ENCODE peak calls at places on chromosomes 13 and 19, in four cellular contexts. B, Q, C and F are unnamed samples.

GRCh38 chr19:27776020-27776419 is 1436.9 kb downstream of the UQCRFS1 start:
- DNase-seq in B (no peak), C (no peak), Q (no peak), F (no peak)

GRCh38 chr19:17784201-17785008 is 10.5 kb upstream of the B3GNT3 start:
- DNase-seq in C (peak; percentile 67), B (no peak), Q (peak; percentile 86), F (peak; percentile 48)

GRCh38 chr19:23817519-23817918 is 58.8 kb upstream of the ZNF681 start:
- DNase-seq in Q (no peak), B (no peak), C (no peak), F (no peak)

GRCh38 chr13:19818223-19818842 is 35.6 kb upstream of the PSPC1 start:
- DNase-seq in Q (peak; percentile 89), B (peak; percentile 56), C (peak; percentile 28), F (no peak)

GRCh38 chr13:41311607-41312500 is 787 bp downstream of the NAA16 start:
- DNase-seq in B (peak; percentile 64), C (peak; percentile 58), Q (peak; percentile 92), F (peak; percentile 23)

GRCh38 chr13:20193924-20194631 is 1.3 kb upstream of the GJB2 start:
- DNase-seq in B (no peak), C (no peak), Q (no peak), F (no peak)

GRCh38 chr13:33855371-33855895 is 37.5 kb downstream of the RFC3 start:
- DNase-seq in Q (no peak), B (no peak), C (no peak), F (no peak)

GRCh38 chr19:17220207-17220758 is 5.1 kb downstream of the USE1 start:
- DNase-seq in B (peak; percentile 69), C (no peak), Q (no peak), F (peak; percentile 71)

GRCh38 chr13:32381539-32381938 is 46.4 kb downstream of the N4BP2L1 start:
- DNase-seq in B (no peak), C (no peak), Q (no peak), F (no peak)

GRCh38 chr19:45161715-45162463 is 1.1 kb upstream of the NKPD1 start:
- DNase-seq in Q (no peak), B (peak; percentile 76), C (no peak), F (no peak)

GRCh38 chr13:113638806-113639205 is 19.2 kb downstream of the ATP4B start:
- DNase-seq in B (no peak), Q (no peak), C (peak; percentile 2), F (no peak)

GRCh38 chr19:15468675-15469512 is 4.5 kb upstream of the RASAL3 start:
- DNase-seq in B (no peak), C (no peak), Q (peak; percentile 20), F (no peak)

GRCh38 chr19:2476451-2477140 is 669 bp downstream of the GADD45B start:
- DNase-seq in B (peak; percentile 66), C (peak; percentile 64), Q (peak; percentile 88), F (peak; percentile 26)

GRCh38 chr19:1269478-1270167 is 491 bp downstream of the CIRBP start:
- DNase-seq in Q (peak; percentile 95), B (peak; percentile 96), C (peak; percentile 91), F (peak; percentile 77)

GRCh38 chr13:30829145-30829544 is 76.9 kb upstream of the MEDAG start:
- DNase-seq in C (no peak), B (no peak), Q (no peak), F (peak; percentile 91)

GRCh38 chr13:101289764-101290163 is 126.5 kb downstream of the NALCN start:
- DNase-seq in Q (no peak), C (peak; percentile 13), B (no peak), F (no peak)

GRCh38 chr19:45443462-45444317 is 20.0 kb upstream of the ERCC1 start:
- DNase-seq in C (peak; percentile 92), Q (peak; percentile 94), B (peak; percentile 98), F (peak; percentile 95)

GRCh38 chr13:30618938-30619289 is 1.2 kb downstream of the USPL1 start:
- DNase-seq in C (no peak), B (no peak), Q (no peak), F (no peak)

GRCh38 chr19:4635763-4636135 is 3.6 kb upstream of the TNFAIP8L1 start:
- DNase-seq in C (peak; percentile 19), Q (no peak), B (no peak), F (no peak)

GRCh38 chr13:79530270-79530669 is 49.3 kb downstream of the NDFIP2 start:
- DNase-seq in Q (no peak), C (no peak), B (no peak), F (no peak)

GRCh38 chr19:52191951-52192350 is 2.1 kb downstream of the PPP2R1A start:
- DNase-seq in B (no peak), C (no peak), Q (no peak), F (no peak)

GRCh38 chr19:15399234-15399515 is 19.6 kb upstream of the AKAP8 start:
- DNase-seq in B (no peak), Q (no peak), C (no peak), F (no peak)

GRCh38 chr19:11475861-11476260 is 5.0 kb downstream of the ELAVL3 start:
- DNase-seq in C (no peak), Q (no peak), B (no peak), F (no peak)

GRCh38 chr19:11479470-11480080 is 1.3 kb downstream of the ELAVL3 start:
- DNase-seq in Q (no peak), B (peak; percentile 65), C (peak; percentile 41), F (no peak)

GRCh38 chr19:11479090-11479469 is 1.8 kb downstream of the ELAVL3 start:
- DNase-seq in B (no peak), Q (no peak), C (no peak), F (no peak)

GRCh38 chr19:11480081-11480926 is 542 bp downstream of the ELAVL3 start:
- DNase-seq in B (no peak), C (no peak), Q (no peak), F (no peak)

GRCh38 chr19:11478167-11479089 is 2.4 kb downstream of the ELAVL3 start:
- DNase-seq in Q (no peak), C (no peak), B (no peak), F (no peak)
- H3K27me3 ChIP-seq in Q (peaks cover 45% of the 10 kb centered on the region), C (no peaks in the 10 kb centered on the region), B (peaks cover 54% of the 10 kb centered on the region), F (no peaks in the 10 kb centered on the region)

DNA sequence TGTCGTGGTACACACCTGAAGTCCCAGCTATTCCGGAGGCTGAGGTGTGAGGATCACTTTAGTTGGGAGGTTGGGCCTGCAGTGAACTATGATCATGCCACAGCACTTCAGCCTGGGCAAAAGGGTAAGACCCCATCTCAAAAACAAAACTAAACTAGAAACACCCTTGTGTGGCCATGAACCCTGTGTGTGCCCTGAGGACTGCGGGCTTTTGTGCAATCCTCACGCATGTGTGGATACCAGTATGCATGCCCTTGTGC is 1.1 kb upstream of the EGLN2 start:
- DNase-seq in C (no peak), Q (no peak), B (no peak), F (no peak)
- H3K27ac ChIP-seq in C (peak overlapping the region; percentile 78), Q (peak overlapping the region; percentile 98), B (peak overlapping the region; percentile 89), F (no peak overlapping the region)

GRCh38 chr13:111990362-111990761 is 76.6 kb upstream of the SOX1 start:
- DNase-seq in C (no peak), Q (no peak), B (no peak), F (no peak)

GRCh38 chr13:111993701-111994100 is 73.2 kb upstream of the SOX1 start:
- DNase-seq in C (no peak), B (no peak), Q (no peak), F (no peak)

GRCh38 chr13:111999352-111999751 is 67.6 kb upstream of the SOX1 start:
- DNase-seq in Q (no peak), C (no peak), B (no peak), F (no peak)

GRCh38 chr13:111992911-111993310 is 74.0 kb upstream of the SOX1 start:
- DNase-seq in B (no peak), C (no peak), Q (no peak), F (peak; percentile 31)

GRCh38 chr13:111994578-111994977 is 72.4 kb upstream of the SOX1 start:
- DNase-seq in Q (no peak), B (no peak), C (no peak), F (no peak)
- H3K27me3 ChIP-seq in Q (peaks cover 5% of the 10 kb centered on the region), B (peaks cover 6% of the 10 kb centered on the region), C (no peaks in the 10 kb centered on the region), F (peaks cover 59% of the 10 kb centered on the region)

GRCh38 chr19:5880604-5881078 is 10.3 kb upstream of the FUT5 start:
- DNase-seq in B (peak; percentile 68), Q (no peak), C (no peak), F (no peak)

GRCh38 chr19:5882421-5882968 is 12.2 kb upstream of the FUT5 start:
- DNase-seq in B (no peak), Q (no peak), C (no peak), F (no peak)

GRCh38 chr19:5881543-5882299 is 11.4 kb upstream of the FUT5 start:
- DNase-seq in Q (no peak), B (peak; percentile 20), C (no peak), F (no peak)

GRCh38 chr19:5877869-5878268 is 7.5 kb upstream of the FUT5 start:
- DNase-seq in B (no peak), C (no peak), Q (no peak), F (no peak)

DNA sequence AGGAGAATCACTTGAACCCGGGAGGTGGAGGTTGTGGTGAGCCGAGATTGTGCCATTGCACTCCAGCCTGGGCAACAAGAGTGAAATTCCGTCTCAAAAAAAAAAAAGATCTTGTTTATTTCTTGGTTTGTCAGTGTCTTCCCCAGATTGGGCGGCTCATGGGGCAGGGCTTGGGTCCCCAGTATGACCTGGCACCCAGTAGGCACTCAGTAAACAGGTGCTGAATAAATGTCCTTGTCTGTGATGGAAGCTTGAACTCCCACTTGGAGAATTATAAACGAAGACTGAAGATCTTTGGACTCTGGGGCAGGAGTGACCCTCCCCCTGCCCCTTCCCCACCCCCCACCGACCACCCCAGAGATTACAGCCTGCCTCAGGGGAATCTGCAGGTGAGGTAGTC is 9.9 kb upstream of the FUT5 start:
- DNase-seq in B (no peak), Q (no peak), C (no peak), F (no peak)
- H3K27ac ChIP-seq in B (no peak overlapping the region), Q (no peak overlapping the region), C (no peak overlapping the region), F (no peak overlapping the region)

GRCh38 chr19:8110931-8111330 is 38.5 kb downstream of the FBN3 start:
- DNase-seq in B (no peak), C (no peak), Q (no peak), F (no peak)

GRCh38 chr19:8109455-8109854 is 39.9 kb downstream of the FBN3 start:
- DNase-seq in Q (no peak), B (no peak), C (no peak), F (no peak)

GRCh38 chr19:8111376-8111775 is 38.0 kb downstream of the FBN3 start:
- DNase-seq in Q (no peak), C (no peak), B (no peak), F (no peak)

GRCh38 chr19:8108560-8109445 is 40.6 kb downstream of the FBN3 start:
- DNase-seq in B (no peak), Q (peak; percentile 47), C (no peak), F (no peak)

GRCh38 chr19:8109890-8110662 is 39.3 kb downstream of the FBN3 start:
- DNase-seq in C (no peak), B (no peak), Q (no peak), F (no peak)
- H3K27me3 ChIP-seq in C (no peaks in the 10 kb centered on the region), B (no peaks in the 10 kb centered on the region), Q (peaks cover 22% of the 10 kb centered on the region), F (peaks cover 56% of the 10 kb centered on the region)

DNA sequence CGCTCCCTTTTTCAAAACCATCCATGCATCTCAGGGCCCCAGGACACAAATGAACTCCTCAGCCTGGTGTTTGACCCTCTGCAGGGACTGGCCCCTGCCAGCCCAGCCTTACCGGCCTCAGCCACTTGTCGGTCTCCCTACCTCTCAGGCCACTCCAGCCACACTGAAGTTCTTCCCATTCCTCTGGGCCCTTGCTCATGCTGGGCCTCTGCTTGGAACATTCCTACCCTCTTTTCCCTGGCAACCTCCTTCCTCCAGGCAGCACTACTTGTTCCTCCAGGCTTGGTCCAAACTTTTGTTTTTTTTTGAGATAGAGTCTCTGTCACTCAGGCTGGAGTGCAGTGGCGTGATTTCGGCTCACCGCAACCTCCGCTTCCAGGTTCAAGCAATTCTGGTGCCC is 7.6 kb upstream of the EGLN2 start:
- DNase-seq in C (no peak), B (no peak), Q (no peak), F (no peak)
- H3K27ac ChIP-seq in C (no peak overlapping the region), B (no peak overlapping the region), Q (no peak overlapping the region), F (no peak overlapping the region)